ENCODE peak calls at places on chromosomes 13 and 19, in eight cellular contexts. M, V, B, U, R, Q, L and W are unnamed samples.
A peak's percentile ranks its signal among the peaks of the same experiment; 100 is the strongest.

GRCh38 chr13:46638262-46638661 is 85.3 kb downstream of the LRCH1 start:
- DNase-seq in M (no peak), V (no peak), B (no peak), U (no peak), R (no peak), Q (no peak), L (no peak), W (no peak)

GRCh38 chr13:113152894-113153809 is 5.3 kb upstream of the PROZ start:
- DNase-seq in M (peak; percentile 57), V (peak; percentile 93), B (peak; percentile 81), U (peak; percentile 30), R (peak; percentile 59), Q (peak; percentile 51), L (peak; percentile 42), W (peak; percentile 67)

GRCh38 chr13:62704795-62705329 is 1289.2 kb upstream of the PCDH20 start:
- DNase-seq in M (no peak), V (no peak), B (no peak), U (no peak), R (no peak), Q (no peak), L (no peak), W (no peak)

GRCh38 chr19:39166571-39167391 is 30.0 kb upstream of the NCCRP1 start:
- DNase-seq in M (peak; percentile 78), V (no peak), B (peak; percentile 95), U (no peak), R (peak; percentile 81), Q (peak; percentile 82), L (peak; percentile 88), W (peak; percentile 68)

GRCh38 chr13:43831088-43831487 is 44.3 kb upstream of the ENOX1 start:
- DNase-seq in M (no peak), V (no peak), B (no peak), U (no peak), R (no peak), Q (no peak), L (no peak), W (no peak)

GRCh38 chr13:32669030-32669646 is 82.9 kb downstream of the PDS5B start:
- DNase-seq in M (no peak), V (no peak), B (no peak), U (no peak), R (no peak), Q (no peak), L (no peak), W (no peak)

GRCh38 chr19:4446801-4447200 is 10.8 kb downstream of the UBXN6 start:
- DNase-seq in M (no peak), V (no peak), B (no peak), U (no peak), R (no peak), Q (no peak), L (no peak), W (no peak)

GRCh38 chr19:10618846-10619245 is 6.5 kb upstream of the SLC44A2 start:
- DNase-seq in M (no peak), V (no peak), B (no peak), U (no peak), R (no peak), Q (no peak), L (no peak), W (no peak)

GRCh38 chr19:1860133-1860775 is 3.1 kb downstream of the KLF16 start:
- DNase-seq in M (peak; percentile 72), V (no peak), B (no peak), U (no peak), R (peak; percentile 86), Q (peak; percentile 72), L (peak; percentile 85), W (peak; percentile 75)

GRCh38 chr19:53621885-53622710 is 9.7 kb upstream of the DPRX start:
- DNase-seq in M (no peak), V (no peak), B (no peak), U (no peak), R (no peak), Q (peak; percentile 31), L (no peak), W (no peak)

GRCh38 chr13:50829896-50830295 is 13.6 kb downstream of the DLEU7 start:
- DNase-seq in M (no peak), V (no peak), B (no peak), U (no peak), R (no peak), Q (no peak), L (no peak), W (no peak)

GRCh38 chr19:20662421-20663105 is 1.2 kb upstream of the ZNF626 start:
- DNase-seq in M (no peak), V (no peak), B (no peak), U (no peak), R (no peak), Q (no peak), L (no peak), W (peak; percentile 69)

GRCh38 chr13:102440259-102440936 is 38.5 kb upstream of the FGF14 start:
- DNase-seq in M (no peak), V (no peak), B (no peak), U (no peak), R (no peak), Q (no peak), L (peak; percentile 42), W (no peak)

DNA sequence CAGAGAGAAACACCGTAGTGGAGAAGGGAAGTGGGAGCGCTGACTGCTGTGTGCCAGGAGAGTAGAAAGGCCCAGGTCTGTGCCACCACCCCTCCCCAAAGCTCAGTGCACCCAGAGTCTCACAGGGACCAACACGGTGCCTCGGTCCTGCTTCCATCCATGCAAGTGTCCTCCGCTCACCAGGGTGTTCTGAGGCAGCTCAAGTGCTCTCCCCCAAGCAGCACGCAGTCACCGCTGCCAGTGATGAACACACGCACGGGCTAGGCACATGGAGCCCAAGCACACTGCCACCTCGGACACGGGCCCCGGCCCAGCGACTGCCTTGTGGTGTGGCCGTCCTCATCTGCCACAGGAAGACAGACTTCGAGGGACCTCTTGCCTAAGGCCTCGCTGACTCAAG is 10.5 kb downstream of the POP4 start:
- DNase-seq in M (no peak), V (no peak), B (no peak), U (no peak), R (no peak), Q (no peak), L (no peak), W (no peak)
- TF ChIP-seq POLR2A in M (no peak), V (no peak), B (no peak), U (no peak), R (no peak), Q (no peak), L (no peak), W (no peak)

GRCh38 chr19:17240062-17240854 is 5.5 kb downstream of the NR2F6 start:
- DNase-seq in M (no peak), V (no peak), B (no peak), U (no peak), R (no peak), Q (no peak), L (peak; percentile 58), W (no peak)

GRCh38 chr19:17235618-17236413 is 9.8 kb downstream of the OCEL1 start:
- DNase-seq in M (peak; percentile 62), V (no peak), B (peak; percentile 73), U (no peak), R (peak; percentile 91), Q (peak; percentile 50), L (peak; percentile 80), W (peak; percentile 80)

GRCh38 chr19:17236414-17236716 is 9.4 kb downstream of the NR2F6 start:
- DNase-seq in M (no peak), V (no peak), B (peak; percentile 35), U (no peak), R (no peak), Q (no peak), L (peak; percentile 55), W (no peak)

GRCh38 chr19:17236831-17237543 is 8.7 kb downstream of the NR2F6 start:
- DNase-seq in M (no peak), V (no peak), B (no peak), U (no peak), R (no peak), Q (no peak), L (no peak), W (no peak)

DNA sequence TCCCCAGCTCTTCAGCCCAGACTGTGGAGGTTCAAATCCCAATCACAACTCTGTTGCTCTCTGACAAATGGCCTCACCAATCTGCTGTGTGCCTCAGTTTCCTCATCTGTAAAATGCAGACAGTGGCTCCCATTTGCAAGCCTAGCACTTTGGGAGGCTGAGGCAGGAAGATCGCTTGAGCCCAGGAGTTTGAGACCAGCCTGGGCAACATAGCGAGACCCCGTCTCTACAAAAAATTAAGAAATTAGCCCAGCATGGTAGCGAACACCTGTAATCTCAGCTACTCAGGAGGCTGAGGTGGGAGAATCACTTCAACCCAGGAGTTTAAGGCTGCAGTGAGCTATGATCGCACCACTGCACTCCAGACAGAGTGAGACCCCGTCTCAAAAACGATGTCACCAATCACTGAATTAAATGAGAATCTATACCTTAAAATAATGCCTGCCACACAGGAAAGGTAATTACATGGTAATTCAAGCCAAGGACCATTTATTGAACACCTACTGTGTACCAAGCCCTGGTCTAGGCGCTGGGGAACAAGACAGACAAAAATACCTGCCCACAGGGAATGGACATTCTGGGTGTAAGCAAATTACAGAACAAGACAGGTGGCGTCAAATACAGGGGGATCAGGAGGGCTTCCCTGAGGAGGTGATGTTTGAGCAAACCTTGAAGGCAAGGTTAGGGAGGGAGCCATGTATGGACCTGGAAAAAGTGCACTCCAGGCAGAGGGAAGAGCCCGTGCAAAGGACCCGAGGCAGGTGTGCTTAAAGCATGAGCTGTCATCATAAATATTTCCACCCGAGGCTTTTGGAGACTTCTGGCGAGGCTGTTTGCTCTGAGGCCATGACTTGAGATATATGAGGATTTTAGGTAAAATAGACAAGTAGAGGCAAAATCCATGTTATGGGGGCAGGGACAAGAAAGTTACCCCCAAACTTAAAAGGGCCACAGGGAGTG is 7.7 kb downstream of the NR2F6 start:
- DNase-seq in M (no peak), V (no peak), B (no peak), U (no peak), R (no peak), Q (no peak), L (no peak), W (no peak)
- H3K9me3 ChIP-seq in M (no peaks in the 10 kb centered on the region), V (no peaks in the 10 kb centered on the region), B (no peaks in the 10 kb centered on the region), U (no peaks in the 10 kb centered on the region), R (no peaks in the 10 kb centered on the region), Q (no peaks in the 10 kb centered on the region), L (no peaks in the 10 kb centered on the region), W (no peaks in the 10 kb centered on the region)

DNA sequence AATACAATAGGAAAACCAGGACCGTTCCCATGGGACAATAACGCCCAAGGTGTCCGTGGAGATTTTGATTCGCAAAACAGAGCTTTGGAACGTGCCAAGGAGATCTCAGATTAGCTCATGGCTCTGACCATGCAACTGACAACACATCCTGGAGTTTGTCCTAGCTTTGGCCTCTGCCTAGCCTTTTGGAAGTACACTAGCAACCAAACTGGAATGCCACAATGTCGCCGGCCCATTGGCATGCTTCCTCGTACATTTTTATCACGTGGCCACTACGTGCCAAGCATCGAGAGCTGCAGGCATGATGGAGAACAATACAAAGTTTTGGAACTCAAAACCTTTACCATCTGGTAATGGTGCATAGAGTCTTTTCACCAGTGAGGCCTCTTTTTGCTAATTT is 256.5 kb downstream of the DCLK1 start:
- DNase-seq in M (no peak), V (no peak), B (no peak), U (peak; percentile 22), R (no peak), Q (no peak), L (no peak), W (no peak)
- H3K27ac ChIP-seq in M (peak overlapping the region; percentile 70), V (peak overlapping the region; percentile 52), B (no peak overlapping the region), U (no peak overlapping the region), R (no peak overlapping the region), Q (peak overlapping the region; percentile 8), L (no peak overlapping the region), W (no peak overlapping the region)

DNA sequence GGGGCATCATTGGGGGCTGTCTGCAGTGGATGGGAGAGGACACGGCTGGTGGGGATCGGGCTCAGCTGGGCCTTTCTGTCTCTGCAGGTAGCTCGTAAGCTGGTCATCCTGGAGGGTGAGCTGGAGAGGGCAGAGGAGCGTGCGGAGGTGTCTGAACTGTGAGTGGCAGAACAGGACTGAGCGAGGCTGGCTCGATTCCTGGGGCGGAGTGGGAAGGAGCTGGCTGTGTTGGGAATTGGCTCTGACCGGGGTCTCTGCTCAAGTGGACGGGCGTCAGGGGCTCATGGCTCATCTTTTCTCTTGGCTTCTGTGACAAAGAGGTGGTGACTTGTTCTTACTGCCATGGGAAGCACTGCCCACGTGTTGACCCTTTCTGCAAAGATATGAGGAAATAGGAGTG is 11.6 kb downstream of the TPM4 start:
- DNase-seq in M (no peak), V (no peak), B (no peak), U (no peak), R (no peak), Q (no peak), L (no peak), W (no peak)
- TF ChIP-seq POLR2A in M (no peak), V (no peak), B (no peak), U (no peak), R (no peak), Q (no peak), L (no peak), W (no peak)